ENCODE peak calls at places on chromosomes 11 and 22, in four cellular contexts. One of them, this sample, is unnamed.

GRCh38 chr22:26086359-26086758 is 82.9 kb upstream of the SEZ6L start:
- DNase-seq in ovary: no peak
- DNase-seq in Caco-2: no peak
- DNase-seq in lower lobe of right lung: no peak
- DNase-seq in this sample: no peak

GRCh38 chr11:21646351-21646750 is 546.5 kb upstream of the ANO5 start:
- DNase-seq in lower lobe of right lung: no peak
- DNase-seq in ovary: no peak
- DNase-seq in Caco-2: no peak
- DNase-seq in this sample: no peak

GRCh38 chr11:58741127-58741526 is 9.4 kb upstream of the GLYAT start:
- DNase-seq in lower lobe of right lung: no peak
- DNase-seq in Caco-2: no peak
- DNase-seq in ovary: no peak
- DNase-seq in this sample: no peak

GRCh38 chr11:121889931-121890330 is 226.1 kb downstream of the BLID start:
- DNase-seq in ovary: no peak
- DNase-seq in lower lobe of right lung: no peak
- DNase-seq in Caco-2: no peak
- DNase-seq in this sample: no peak

GRCh38 chr11:27075192-27075591 is 34.6 kb downstream of the BBOX1 start:
- DNase-seq in ovary: no peak
- DNase-seq in Caco-2: no peak
- DNase-seq in lower lobe of right lung: no peak
- DNase-seq in this sample: no peak

GRCh38 chr11:2800655-2801531 is 84.7 kb downstream of the CDKN1C start:
- DNase-seq in ovary: peak; percentile 13
- DNase-seq in lower lobe of right lung: peak; percentile 32
- DNase-seq in Caco-2: no peak
- DNase-seq in this sample: no peak

GRCh38 chr11:31555938-31556337 is 46.4 kb downstream of the ELP4 start:
- DNase-seq in Caco-2: no peak
- DNase-seq in lower lobe of right lung: no peak
- DNase-seq in ovary: no peak
- DNase-seq in this sample: no peak

GRCh38 chr22:50540352-50540751 is 5.3 kb upstream of the KLHDC7B start:
- DNase-seq in ovary: no peak
- DNase-seq in Caco-2: no peak
- DNase-seq in lower lobe of right lung: no peak
- DNase-seq in this sample: no peak

GRCh38 chr11:82191690-82192089 is 542.0 kb downstream of the FAM181B start:
- DNase-seq in Caco-2: no peak
- DNase-seq in lower lobe of right lung: peak; percentile 31
- DNase-seq in ovary: no peak
- DNase-seq in this sample: no peak

GRCh38 chr11:63814383-63814736 is 1.1 kb downstream of the SPINDOC start:
- DNase-seq in Caco-2: no peak
- DNase-seq in ovary: no peak
- DNase-seq in lower lobe of right lung: no peak
- DNase-seq in this sample: no peak

DNA sequence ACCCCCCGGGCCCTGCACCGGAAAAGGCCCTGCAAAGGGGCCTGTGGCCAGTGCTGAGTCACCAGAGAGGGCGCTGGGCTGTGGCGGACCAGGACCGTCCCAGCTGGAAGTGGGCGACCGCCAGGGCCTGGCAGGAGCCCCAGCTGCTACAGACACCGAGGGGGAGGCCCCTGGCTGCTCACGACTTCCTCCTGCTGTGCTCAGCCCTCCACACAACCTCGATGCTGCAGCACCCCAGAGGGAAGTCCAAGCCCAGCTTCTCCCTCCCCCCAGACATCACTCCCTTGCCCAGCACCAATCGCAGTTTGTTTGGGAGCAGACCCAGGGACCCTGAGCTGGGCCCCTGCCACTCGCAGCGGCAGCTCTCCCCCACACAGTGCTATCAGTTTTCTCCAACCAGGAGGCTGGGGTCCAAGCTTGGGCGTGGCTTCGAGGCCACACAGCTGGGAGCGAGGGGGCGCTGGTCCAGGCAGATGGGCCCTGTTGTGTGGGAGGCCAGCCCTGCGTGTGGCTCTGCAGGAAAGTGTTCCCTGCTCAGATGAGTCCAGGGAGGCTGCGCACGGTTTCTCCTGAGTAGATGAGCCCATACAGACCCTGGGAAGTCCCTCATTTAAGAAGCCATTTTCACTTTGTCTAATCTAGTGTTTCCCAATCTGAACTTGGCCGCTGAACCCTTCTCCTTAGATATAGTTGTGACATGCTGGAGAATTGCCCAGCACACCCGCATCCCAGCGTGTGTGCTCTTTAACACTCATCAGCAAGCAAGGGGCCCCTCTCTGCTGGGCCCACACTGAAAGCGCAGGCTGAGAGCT is 5.6 kb upstream of the SH3BP1 start:
- DNase-seq in ovary: peak; percentile 94
- DNase-seq in Caco-2: no peak
- DNase-seq in lower lobe of right lung: peak; percentile 89
- DNase-seq in this sample: no peak
- TF ChIP-seq CTCF in ovary: peak; percentile 26
- TF ChIP-seq CTCF in Caco-2: no peak
- TF ChIP-seq CTCF in lower lobe of right lung: peak; percentile 41
- TF ChIP-seq CTCF in this sample: no peak

GRCh38 chr22:19878461-19879247 is 24.0 kb upstream of the GNB1L start:
- DNase-seq in Caco-2: no peak
- DNase-seq in ovary: no peak
- DNase-seq in lower lobe of right lung: peak; percentile 37
- DNase-seq in this sample: no peak

GRCh38 chr22:19876314-19876940 is 21.8 kb upstream of the GNB1L start:
- DNase-seq in lower lobe of right lung: peak; percentile 39
- DNase-seq in ovary: peak; percentile 19
- DNase-seq in Caco-2: no peak
- DNase-seq in this sample: no peak

GRCh38 chr22:19876941-19877625 is 22.4 kb upstream of the GNB1L start:
- DNase-seq in lower lobe of right lung: peak; percentile 38
- DNase-seq in Caco-2: no peak
- DNase-seq in ovary: no peak
- DNase-seq in this sample: no peak

GRCh38 chr22:19879248-19879575 is 24.5 kb upstream of the GNB1L start:
- DNase-seq in Caco-2: no peak
- DNase-seq in ovary: no peak
- DNase-seq in lower lobe of right lung: peak; percentile 44
- DNase-seq in this sample: no peak

GRCh38 chr22:19877626-19878339 is 23.1 kb upstream of the GNB1L start:
- DNase-seq in Caco-2: no peak
- DNase-seq in ovary: no peak
- DNase-seq in lower lobe of right lung: peak; percentile 37
- DNase-seq in this sample: no peak
- H3K4me3 ChIP-seq in Caco-2: no peak overlapping the region
- H3K4me3 ChIP-seq in ovary: no peak overlapping the region
- H3K4me3 ChIP-seq in lower lobe of right lung: no peak overlapping the region
- H3K4me3 ChIP-seq in this sample: no peak overlapping the region

GRCh38 chr11:811446-812245 is 1.9 kb downstream of the RPLP2 start:
- DNase-seq in lower lobe of right lung: no peak
- DNase-seq in ovary: no peak
- DNase-seq in Caco-2: no peak
- DNase-seq in this sample: no peak
- TF ChIP-seq CTCF in lower lobe of right lung: no peak
- TF ChIP-seq CTCF in ovary: no peak
- TF ChIP-seq CTCF in Caco-2: no peak
- TF ChIP-seq CTCF in this sample: no peak

DNA sequence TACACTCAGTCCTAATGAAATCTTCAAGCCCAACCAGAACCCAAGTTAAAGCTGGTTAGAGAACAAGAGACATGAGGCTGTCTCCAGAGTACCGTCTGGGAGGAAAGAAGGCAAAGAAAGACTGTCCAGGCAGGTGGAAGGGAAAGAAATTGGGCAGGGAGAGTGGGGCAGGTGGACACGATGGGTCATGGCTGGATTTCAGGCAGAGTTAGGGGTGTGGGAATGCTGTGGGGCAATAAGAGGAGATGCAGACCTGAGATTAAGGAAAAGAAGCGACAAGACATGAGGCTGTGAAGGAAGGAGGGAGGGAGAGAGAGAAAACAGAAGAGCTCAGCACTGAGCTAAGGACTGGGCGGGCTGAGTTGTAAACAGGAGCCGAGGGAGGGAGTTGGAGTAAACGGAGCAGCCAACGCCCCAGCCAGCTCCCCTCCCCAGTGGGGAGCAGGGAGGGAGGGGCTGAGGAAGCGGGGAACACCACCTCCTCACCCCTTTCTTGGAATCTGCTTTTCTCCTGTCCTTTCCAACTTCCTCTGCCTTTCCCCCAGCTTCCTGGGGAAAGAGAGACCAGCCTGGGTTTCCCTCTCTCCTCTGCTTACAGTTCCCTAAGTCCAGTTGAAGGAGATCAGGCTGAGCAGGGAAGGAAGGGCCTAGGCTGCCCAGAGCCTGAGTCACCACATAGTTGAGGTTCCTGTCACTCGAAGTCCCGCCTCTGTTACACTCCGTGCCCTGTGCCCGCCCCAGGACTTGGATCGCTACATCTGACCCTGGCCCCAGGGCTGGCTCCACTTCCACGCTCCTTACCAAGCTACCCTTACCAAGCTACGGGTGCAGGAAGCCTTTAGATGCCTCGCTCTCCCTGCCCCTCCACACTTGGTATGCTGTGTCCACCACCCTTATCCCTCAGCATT is 6.6 kb upstream of the AHNAK start:
- DNase-seq in ovary: peak; percentile 86
- DNase-seq in lower lobe of right lung: peak; percentile 92
- DNase-seq in Caco-2: peak; percentile 85
- DNase-seq in this sample: peak; percentile 81
- H3K4me3 ChIP-seq in ovary: no peak overlapping the region
- H3K4me3 ChIP-seq in lower lobe of right lung: peak overlapping the region; percentile 29
- H3K4me3 ChIP-seq in Caco-2: peak overlapping the region; percentile 10
- H3K4me3 ChIP-seq in this sample: no peak overlapping the region

DNA sequence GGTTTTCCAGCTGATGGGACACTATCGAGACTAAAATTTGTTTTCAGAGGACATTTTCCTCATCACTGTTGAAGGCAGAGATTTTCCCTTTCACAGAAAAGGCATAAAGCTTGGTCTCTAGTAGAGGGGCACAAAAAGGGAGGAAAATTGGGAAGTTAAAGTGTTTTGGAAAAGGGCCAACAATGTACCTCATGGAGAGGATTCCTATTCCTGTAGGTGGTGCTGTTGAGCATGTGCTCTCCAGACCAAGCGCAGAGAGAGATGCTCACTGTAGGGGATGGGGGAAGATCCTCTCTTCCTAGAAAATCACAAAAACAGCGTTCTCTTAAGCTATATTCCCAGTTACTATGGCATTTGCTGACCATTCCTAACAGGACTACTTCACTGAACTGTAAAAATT is 44.9 kb downstream of the OR4C46 start:
- DNase-seq in ovary: no peak
- DNase-seq in Caco-2: no peak
- DNase-seq in lower lobe of right lung: no peak
- DNase-seq in this sample: no peak
- TF ChIP-seq CTCF in ovary: no peak
- TF ChIP-seq CTCF in Caco-2: no peak
- TF ChIP-seq CTCF in lower lobe of right lung: no peak
- TF ChIP-seq CTCF in this sample: peak; percentile 19

GRCh38 chr22:37242395-37242918 is 1.6 kb downstream of the RAC2 start:
- DNase-seq in lower lobe of right lung: peak; percentile 89
- DNase-seq in ovary: no peak
- DNase-seq in Caco-2: no peak
- DNase-seq in this sample: no peak

GRCh38 chr22:37241351-37242142 is 2.5 kb downstream of the RAC2 start:
- DNase-seq in lower lobe of right lung: peak; percentile 60
- DNase-seq in Caco-2: no peak
- DNase-seq in ovary: no peak
- DNase-seq in this sample: no peak

GRCh38 chr22:37240941-37241320 is 3.1 kb downstream of the RAC2 start:
- DNase-seq in lower lobe of right lung: peak; percentile 30
- DNase-seq in Caco-2: no peak
- DNase-seq in ovary: no peak
- DNase-seq in this sample: no peak

GRCh38 chr22:37239336-37240239 is 4.5 kb downstream of the RAC2 start:
- DNase-seq in Caco-2: no peak
- DNase-seq in ovary: no peak
- DNase-seq in lower lobe of right lung: peak; percentile 33
- DNase-seq in this sample: no peak

DNA sequence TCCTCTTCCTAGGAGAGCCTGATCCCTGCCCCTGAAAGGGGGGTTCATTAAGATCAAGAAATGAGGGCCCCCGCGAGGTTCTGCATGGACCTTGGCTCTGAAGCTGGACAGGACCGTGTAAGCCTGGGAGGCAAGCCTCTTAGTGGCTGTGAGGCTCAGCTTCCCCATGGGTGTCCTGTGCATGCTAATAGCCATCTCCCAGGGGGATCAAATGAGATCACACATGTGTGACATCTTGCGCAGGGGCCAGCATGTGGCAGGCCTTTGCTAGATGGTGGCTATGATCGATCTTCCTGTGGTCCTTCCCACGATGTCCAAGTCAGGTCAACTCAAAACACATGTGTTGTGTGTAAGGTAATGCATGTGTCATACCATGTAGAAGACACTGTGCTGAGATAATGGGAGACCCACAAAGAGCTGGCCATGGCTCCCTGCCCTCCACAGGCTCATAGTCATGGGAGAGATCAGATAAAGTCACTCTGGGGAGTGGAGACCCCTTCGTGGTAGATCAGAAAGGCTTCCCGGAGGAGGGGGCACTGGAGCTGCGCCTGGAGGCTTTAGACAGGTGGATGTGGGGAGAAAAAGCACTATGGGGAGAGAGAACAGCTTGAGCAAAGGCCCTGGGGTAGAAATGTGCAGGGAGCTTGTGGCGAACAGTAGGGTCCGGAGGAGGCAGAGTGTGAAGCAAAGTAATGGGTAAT is 3.7 kb downstream of the RAC2 start:
- DNase-seq in lower lobe of right lung: peak; percentile 14
- DNase-seq in Caco-2: no peak
- DNase-seq in ovary: no peak
- DNase-seq in this sample: no peak
- H3K4me3 ChIP-seq in lower lobe of right lung: no peak overlapping the region
- H3K4me3 ChIP-seq in Caco-2: no peak overlapping the region
- H3K4me3 ChIP-seq in ovary: no peak overlapping the region
- H3K4me3 ChIP-seq in this sample: no peak overlapping the region

DNA sequence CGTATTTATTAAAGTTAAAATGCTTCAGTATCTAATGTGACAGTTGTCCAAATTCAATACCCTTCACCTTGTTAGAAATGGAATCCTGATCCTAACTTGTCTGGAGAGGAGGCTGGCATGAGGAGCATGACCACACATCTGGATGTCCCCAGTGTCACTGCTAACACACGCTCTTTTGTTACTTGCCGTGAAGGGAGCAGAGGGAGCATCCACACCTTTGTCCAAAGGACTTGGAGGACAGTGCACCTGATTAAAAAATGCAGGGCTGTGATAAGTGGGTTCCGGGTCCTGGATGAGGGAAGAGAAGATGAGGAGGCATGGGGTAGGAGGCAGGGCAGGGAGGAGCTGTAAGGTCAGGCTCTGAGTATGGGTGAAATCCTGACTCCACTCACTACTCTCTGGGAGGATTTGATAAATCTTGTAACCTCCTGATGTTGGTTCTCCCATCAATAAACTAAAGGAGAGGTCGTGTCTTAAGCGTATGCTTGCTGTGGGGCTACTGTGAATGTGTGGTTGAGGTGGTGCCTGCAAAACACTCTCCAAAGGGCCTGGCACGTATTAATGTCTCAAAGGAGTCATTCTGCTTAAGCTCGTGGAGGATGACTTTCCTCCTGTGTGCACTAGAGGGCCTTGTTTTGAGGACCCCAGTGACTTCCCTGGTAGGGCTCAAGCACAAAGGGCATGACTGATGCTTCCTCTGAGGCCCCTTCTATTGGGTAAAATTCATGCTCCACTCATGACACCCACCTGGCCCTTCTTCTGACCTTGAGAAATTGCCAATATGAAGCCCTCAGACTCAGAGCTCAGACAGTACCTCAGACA is 16.8 kb upstream of the IGLL5 start:
- DNase-seq in ovary: no peak
- DNase-seq in lower lobe of right lung: no peak
- DNase-seq in Caco-2: no peak
- DNase-seq in this sample: no peak
- TF ChIP-seq CTCF in ovary: no peak
- TF ChIP-seq CTCF in lower lobe of right lung: no peak
- TF ChIP-seq CTCF in Caco-2: peak; percentile 29
- TF ChIP-seq CTCF in this sample: no peak